ENCODE peak calls at places on chromosomes 3 and 15, in four cellular contexts. X is AG04450, P is heart left ventricle, M is epithelial cell of esophagus. E is an unnamed sample.
A peak's percentile ranks its signal among the peaks of the same experiment; 100 is the strongest.

GRCh38 chr3:15629860-15630597 is 28.5 kb downstream of the BTD start:
- DNase-seq in M (peak; percentile 84), X (no peak), P (peak; percentile 46), E (peak; percentile 79)

GRCh38 chr15:81968691-81969090 is 77.1 kb downstream of the MEX3B start:
- DNase-seq in X (no peak), M (no peak), P (no peak), E (no peak)

GRCh38 chr3:194952882-194953281 is 267.2 kb downstream of the FAM43A start:
- DNase-seq in M (no peak), X (no peak), P (peak; percentile 52), E (no peak)

GRCh38 chr3:126343675-126344074 is 13.5 kb downstream of the KLF15 start:
- DNase-seq in P (no peak), M (no peak), X (no peak), E (no peak)

GRCh38 chr3:113812854-113813253 is 25.7 kb upstream of the GRAMD1C start:
- DNase-seq in X (no peak), P (no peak), M (no peak), E (no peak)

GRCh38 chr3:127095774-127096173 is 97.2 kb upstream of the PRR23E start:
- DNase-seq in X (no peak), M (no peak), P (no peak), E (no peak)

GRCh38 chr15:44092221-44092620 is 102.8 kb downstream of the FRMD5 start:
- DNase-seq in P (no peak), X (no peak), M (peak; percentile 64), E (no peak)

GRCh38 chr15:74294010-74294409 is 57.9 kb downstream of the CCDC33 start:
- DNase-seq in X (no peak), M (no peak), P (no peak), E (no peak)

GRCh38 chr3:58222161-58222724 is 11.5 kb upstream of the DNASE1L3 start:
- DNase-seq in X (no peak), P (no peak), M (peak; percentile 75), E (no peak)

GRCh38 chr3:64086479-64086878 is 63.2 kb upstream of the PSMD6 start:
- DNase-seq in P (no peak), M (no peak), X (no peak), E (no peak)

GRCh38 chr3:177089901-177090300 is 107.4 kb downstream of the TBL1XR1 start:
- DNase-seq in X (no peak), P (no peak), M (no peak), E (no peak)

GRCh38 chr3:114455432-114455831 is 161.6 kb downstream of the TIGIT start:
- DNase-seq in P (no peak), X (no peak), M (no peak), E (no peak)

GRCh38 chr3:52704611-52705437 is 767 bp downstream of the GLT8D1 start:
- DNase-seq in P (peak; percentile 37), X (no peak), M (peak; percentile 28), E (no peak)

GRCh38 chr3:140233702-140234101 is 298.7 kb downstream of the CLSTN2 start:
- DNase-seq in X (no peak), M (no peak), P (no peak), E (no peak)

GRCh38 chr15:77666296-77666660 is 33.6 kb upstream of the LINGO1 start:
- DNase-seq in P (no peak), M (no peak), X (no peak), E (no peak)

GRCh38 chr3:157311633-157312365 is 124.9 kb upstream of the PTX3 start:
- DNase-seq in P (no peak), M (peak; percentile 13), X (peak; percentile 68), E (no peak)

GRCh38 chr3:78847203-78847602 is 920.6 kb downstream of the ROBO1 start:
- DNase-seq in P (no peak), M (no peak), X (no peak), E (no peak)

GRCh38 chr3:58585005-58585786 is 8.0 kb upstream of the FAM107A start:
- DNase-seq in X (no peak), P (peak; percentile 89), M (peak; percentile 68), E (no peak)

GRCh38 chr3:33737146-33737545 is 19.1 kb upstream of the CLASP2 start:
- DNase-seq in P (no peak), M (no peak), X (no peak), E (no peak)

GRCh38 chr15:99384992-99385669 is 133.8 kb downstream of the LRRC28 start:
- DNase-seq in M (no peak), X (no peak), P (no peak), E (no peak)

GRCh38 chr3:177776656-177777055 is 579.4 kb upstream of the TBL1XR1 start:
- DNase-seq in P (no peak), X (peak; percentile 58), M (peak; percentile 94), E (no peak)

GRCh38 chr15:45372032-45372995 is 6.0 kb downstream of the GATM start:
- DNase-seq in X (no peak), M (peak; percentile 21), P (no peak), E (no peak)

GRCh38 chr3:42728056-42728455 is 25.5 kb upstream of the HHATL start:
- DNase-seq in X (no peak), P (peak; percentile 77), M (no peak), E (no peak)

GRCh38 chr3:60025071-60026055 is 975.5 kb upstream of the CFAP20DC start:
- DNase-seq in X (no peak), P (no peak), M (no peak), E (no peak)

GRCh38 chr15:69467636-69468035 is 15.0 kb downstream of the RPLP1 start:
- DNase-seq in M (peak; percentile 24), P (no peak), X (no peak), E (no peak)

GRCh38 chr15:89132611-89133242 is 44.5 kb downstream of the ABHD2 start:
- DNase-seq in M (no peak), X (no peak), P (peak; percentile 45), E (no peak)

GRCh38 chr15:68363353-68363752 is 68.6 kb downstream of the ITGA11 start:
- DNase-seq in X (no peak), M (no peak), P (peak; percentile 1), E (no peak)

GRCh38 chr3:32577621-32578556 is 7.2 kb upstream of the DYNC1LI1 start:
- DNase-seq in M (peak; percentile 29), P (no peak), X (no peak), E (peak; percentile 62)

DNA sequence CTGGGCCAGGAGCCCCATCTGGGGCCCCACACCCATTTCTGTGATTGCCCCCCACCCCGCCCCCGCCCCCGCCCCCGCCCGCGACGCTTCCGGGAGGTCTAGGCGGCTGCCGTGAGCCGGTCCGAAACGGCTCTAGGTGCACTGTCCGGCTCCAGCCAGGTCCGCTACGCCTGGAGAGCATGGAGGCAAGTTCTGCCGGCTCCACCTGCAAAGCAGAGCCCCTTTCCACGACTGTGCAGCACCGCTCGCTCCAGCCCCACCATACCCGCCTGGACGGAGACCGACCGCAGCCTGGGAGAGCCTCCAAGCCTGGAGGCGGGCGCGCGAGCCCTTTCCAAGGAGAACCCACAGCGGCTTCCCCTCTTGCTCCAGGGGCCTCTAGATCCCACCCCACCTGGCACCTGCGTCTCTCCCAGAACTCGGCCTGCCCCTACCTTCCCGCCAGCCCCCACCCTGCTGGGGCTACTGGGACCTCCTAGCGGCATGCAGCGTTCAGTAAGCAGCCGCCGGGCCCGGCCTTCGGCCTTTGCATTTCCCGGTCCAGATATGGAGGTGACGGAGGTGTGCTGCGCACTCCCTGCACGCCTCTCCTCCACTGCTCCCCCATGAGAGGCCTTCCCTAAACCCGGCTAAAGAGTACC is 66.2 kb downstream of the KLF13 start:
- DNase-seq in P (no peak), M (no peak), X (no peak), E (no peak)
- H3K4me3 ChIP-seq in P (peak overlapping the region; percentile 68), M (peak overlapping the region; percentile 54), X (peak overlapping the region; percentile 77), E (peak overlapping the region; percentile 82)

GRCh38 chr15:39429898-39430357 is 151.0 kb upstream of the THBS1 start:
- DNase-seq in X (peak; percentile 68), M (peak; percentile 67), P (no peak), E (no peak)

GRCh38 chr15:39427705-39428104 is 153.2 kb upstream of the THBS1 start:
- DNase-seq in X (no peak), M (no peak), P (peak; percentile 56), E (no peak)

GRCh38 chr15:39430389-39430788 is 150.5 kb upstream of the THBS1 start:
- DNase-seq in M (no peak), X (no peak), P (no peak), E (no peak)

GRCh38 chr15:39431371-39431770 is 149.5 kb upstream of the THBS1 start:
- DNase-seq in X (no peak), P (no peak), M (no peak), E (no peak)

DNA sequence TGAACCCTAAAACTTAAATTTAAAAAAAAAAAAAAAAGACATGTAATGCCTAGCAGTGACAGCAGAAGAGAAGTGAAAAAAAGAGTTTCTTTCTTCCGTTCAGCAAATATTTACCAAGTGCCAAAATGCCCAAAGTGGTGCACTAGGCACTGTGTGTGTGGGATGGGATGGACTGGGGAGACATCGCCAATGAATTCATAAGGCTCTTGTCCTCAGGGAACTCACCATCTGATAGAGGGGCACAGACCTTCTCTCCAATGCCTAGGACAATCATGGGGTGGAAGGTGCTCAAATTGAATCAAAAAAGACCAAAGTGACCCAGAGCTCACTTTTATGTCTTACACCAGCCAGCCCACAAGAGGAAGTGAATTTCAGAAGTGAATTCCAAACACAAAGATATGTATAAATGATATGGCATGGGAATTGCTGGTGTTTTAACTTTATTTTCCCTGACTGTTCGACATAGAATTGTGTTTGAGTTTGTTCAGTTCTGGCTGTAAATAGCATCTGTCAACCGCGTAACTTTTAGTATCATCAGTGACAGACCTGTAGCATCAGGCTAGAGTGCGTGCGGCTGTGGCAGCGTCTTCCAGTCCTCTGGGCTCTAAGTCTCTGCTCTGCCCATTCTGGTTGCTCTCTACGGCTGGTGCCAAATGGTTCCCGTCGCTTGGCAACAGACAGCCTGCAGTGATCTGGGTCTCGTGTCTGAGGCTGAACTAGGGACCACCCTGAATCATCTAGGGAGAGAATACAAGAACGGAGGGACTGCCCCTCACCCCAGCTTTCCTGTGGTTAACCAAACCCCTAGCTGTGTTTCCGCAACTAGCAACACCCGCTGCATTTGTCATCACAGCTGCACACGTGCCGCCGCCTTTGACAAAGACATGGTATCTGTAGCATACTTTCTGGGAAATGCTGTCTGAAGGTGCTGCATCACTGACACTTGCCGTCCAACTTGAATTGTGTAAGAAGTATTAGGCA is 154.0 kb upstream of the THBS1 start:
- DNase-seq in P (peak; percentile 56), M (peak; percentile 52), X (no peak), E (peak; percentile 61)
- TF ChIP-seq CTCF in P (no peak), M (no peak), X (no peak), E (no peak)

DNA sequence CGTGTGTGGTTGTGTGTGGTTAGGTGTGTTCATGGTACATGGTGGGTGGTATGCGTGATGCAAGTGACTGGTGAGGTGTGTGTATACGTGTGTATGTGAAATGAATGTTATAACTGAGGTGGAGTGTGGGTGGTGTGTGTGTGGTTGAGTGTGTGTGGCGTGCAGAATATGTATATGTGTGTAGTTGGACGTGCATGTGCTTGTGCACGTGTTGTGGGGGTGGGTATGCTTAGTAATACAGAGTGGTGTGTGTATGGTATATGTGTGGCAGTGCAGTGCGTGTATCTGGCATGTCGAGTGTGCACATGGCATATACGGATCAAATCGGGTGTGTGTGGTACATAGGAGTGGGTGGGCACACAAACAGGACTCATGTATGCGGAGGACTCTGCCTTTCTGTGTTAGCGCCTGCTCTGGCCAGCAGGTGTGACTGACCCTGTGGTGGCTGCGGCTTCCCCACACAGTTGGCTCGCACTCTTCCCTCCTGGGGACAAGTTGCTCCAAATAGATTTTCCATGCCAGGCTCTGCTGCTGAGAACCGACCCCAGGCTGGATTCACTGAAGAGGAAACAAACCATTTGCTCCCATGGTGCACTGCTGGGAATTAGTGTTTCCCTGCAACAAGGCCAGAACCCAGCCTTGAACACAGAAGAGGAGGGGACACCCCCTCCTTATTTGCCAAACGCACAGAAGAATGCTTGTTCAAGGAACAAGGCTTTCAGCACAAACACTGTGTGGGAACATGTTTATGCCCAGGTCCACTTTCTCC is 1.2 kb upstream of the C3orf70 start:
- DNase-seq in P (no peak), X (no peak), M (no peak), E (no peak)
- H3K4me3 ChIP-seq in P (peak overlapping the region; percentile 71), X (no peak overlapping the region), M (no peak overlapping the region), E (no peak overlapping the region)

GRCh38 chr3:46087871-46088270 is 60.6 kb upstream of the XCR1 start:
- DNase-seq in P (peak; percentile 38), X (no peak), M (no peak), E (no peak)
- TF ChIP-seq CTCF in P (no peak), X (peak; percentile 41), M (peak; percentile 15), E (peak; percentile 38)